ENCODE peak calls at places on chromosomes 6 and 20, in ten cellular contexts. T, F, A, B, L, H, J, Q, M and P are unnamed samples.

GRCh38 chr6:100461273-100461919 is 3.3 kb downstream of the SIM1 start:
- DNase-seq in T (peak; percentile 19), F (no peak), A (peak; percentile 58), B (peak; percentile 87), L (no peak), H (peak; percentile 66), J (peak; percentile 67), Q (peak; percentile 79), M (no peak), P (peak; percentile 84)

GRCh38 chr6:126176266-126176665 is 163.6 kb upstream of the CENPW start:
- DNase-seq in T (peak; percentile 60), F (peak; percentile 44), A (no peak), B (no peak), L (no peak), H (no peak), J (no peak), Q (no peak), M (peak; percentile 20), P (peak; percentile 49)

GRCh38 chr6:110828396-110828795 is 13.1 kb upstream of the CDK19 start:
- DNase-seq in T (peak; percentile 43), F (peak; percentile 62), A (peak; percentile 17), B (peak; percentile 52), L (no peak), H (no peak), J (no peak), Q (no peak), M (no peak), P (peak; percentile 58)

GRCh38 chr6:26445934-26446667 is 5.8 kb downstream of the BTN3A3 start:
- DNase-seq in T (no peak), F (no peak), A (no peak), B (no peak), L (no peak), H (no peak), J (no peak), Q (no peak), M (no peak), P (peak; percentile 58)

GRCh38 chr6:29926795-29927427 is 15.4 kb upstream of the HLA-A start:
- DNase-seq in T (peak; percentile 51), F (peak; percentile 37), A (peak; percentile 71), B (peak; percentile 77), L (no peak), H (peak; percentile 62), J (no peak), Q (peak; percentile 62), M (no peak), P (peak; percentile 24)

GRCh38 chr6:2021713-2022125 is 223.7 kb downstream of the GMDS start:
- DNase-seq in T (peak; percentile 82), F (peak; percentile 88), A (peak; percentile 94), B (peak; percentile 65), L (no peak), H (no peak), J (peak; percentile 13), Q (peak; percentile 6), M (no peak), P (peak; percentile 7)

GRCh38 chr6:101114703-101115102 is 233.6 kb upstream of the ASCC3 start:
- DNase-seq in T (peak; percentile 52), F (peak; percentile 30), A (peak; percentile 50), B (peak; percentile 42), L (no peak), H (peak; percentile 8), J (peak; percentile 25), Q (peak; percentile 16), M (peak; percentile 53), P (peak; percentile 40)

GRCh38 chr6:88725111-88725711 is 238.2 kb downstream of the RNGTT start:
- DNase-seq in T (peak; percentile 18), F (no peak), A (peak; percentile 75), B (no peak), L (no peak), H (peak; percentile 62), J (peak; percentile 65), Q (peak; percentile 98), M (peak; percentile 55), P (peak; percentile 20)

GRCh38 chr6:4280721-4281120 is 145.3 kb upstream of the ECI2 start:
- DNase-seq in T (peak; percentile 70), F (peak; percentile 87), A (peak; percentile 85), B (peak; percentile 80), L (no peak), H (no peak), J (no peak), Q (peak; percentile 57), M (peak; percentile 48), P (peak; percentile 89)

GRCh38 chr20:62244644-62245108 is 6.4 kb downstream of the OSBPL2 start:
- DNase-seq in T (no peak), F (no peak), A (no peak), B (no peak), L (no peak), H (no peak), J (no peak), Q (no peak), M (no peak), P (no peak)

GRCh38 chr20:41509801-41510200 is 108.4 kb downstream of the CHD6 start:
- DNase-seq in T (peak; percentile 55), F (no peak), A (peak; percentile 75), B (peak; percentile 37), L (no peak), H (no peak), J (no peak), Q (no peak), M (no peak), P (no peak)

GRCh38 chr20:47040506-47041125 is 146.0 kb downstream of the EYA2 start:
- DNase-seq in T (no peak), F (no peak), A (no peak), B (no peak), L (no peak), H (no peak), J (no peak), Q (no peak), M (no peak), P (no peak)

GRCh38 chr6:55239099-55239498 is 64.8 kb downstream of the HCRTR2 start:
- DNase-seq in T (peak; percentile 5), F (peak; percentile 8), A (peak; percentile 8), B (no peak), L (no peak), H (no peak), J (no peak), Q (no peak), M (no peak), P (no peak)

GRCh38 chr6:43764767-43765166 is 5.2 kb upstream of the VEGFA start:
- DNase-seq in T (no peak), F (no peak), A (no peak), B (no peak), L (no peak), H (no peak), J (no peak), Q (no peak), M (no peak), P (no peak)

GRCh38 chr6:27138837-27139752 is 108.4 kb upstream of the PRSS16 start:
- DNase-seq in T (peak; percentile 61), F (no peak), A (no peak), B (peak; percentile 4), L (peak; percentile 77), H (peak; percentile 37), J (peak; percentile 51), Q (no peak), M (peak; percentile 63), P (peak; percentile 83)

GRCh38 chr20:48360338-48360698 is 467.5 kb downstream of the PREX1 start:
- DNase-seq in T (no peak), F (no peak), A (no peak), B (no peak), L (no peak), H (no peak), J (no peak), Q (no peak), M (no peak), P (no peak)